ENCODE peak calls at places on chromosomes 4 and X, in five cellular contexts. O is kidney, I is progenitor cell of endocrine pancreas, H is NCI-H1092, M is natural killer cell. U is an unnamed sample.

GRCh38 chr4:12471193-12471592 is 1012.9 kb downstream of the RAB28 start:
- DNase-seq in O (no peak), I (no peak), M (no peak), H (no peak), U (no peak)

GRCh38 chrX:7117587-7117986 is 29.9 kb upstream of the STS start:
- DNase-seq in M (no peak), H (no peak), I (no peak), O (no peak), U (no peak)

GRCh38 chr4:114867291-114867690 is 246.1 kb downstream of the NDST4 start:
- DNase-seq in M (no peak), I (no peak), H (no peak), O (no peak), U (no peak)

GRCh38 chr4:71383984-71384383 is 45.2 kb downstream of the SLC4A4 start:
- DNase-seq in I (no peak), M (no peak), H (no peak), O (no peak), U (no peak)

GRCh38 chr4:184053476-184053875 is 148.4 kb downstream of the STOX2 start:
- DNase-seq in O (no peak), M (no peak), H (no peak), I (no peak), U (no peak)

GRCh38 chr4:147134536-147135210 is 189.0 kb upstream of the TTC29 start:
- DNase-seq in H (no peak), I (no peak), O (no peak), M (no peak), U (no peak)

GRCh38 chrX:132956421-132957210 is 1.8 kb downstream of the HS6ST2 start:
- DNase-seq in O (peak; percentile 77), H (no peak), I (peak; percentile 23), M (no peak), U (no peak)

GRCh38 chr4:5361968-5362367 is 310.7 kb downstream of the STK32B start:
- DNase-seq in H (no peak), M (no peak), I (no peak), O (no peak), U (no peak)

GRCh38 chr4:15106417-15106816 is 104.1 kb downstream of the CPEB2 start:
- DNase-seq in H (no peak), I (no peak), M (no peak), O (no peak), U (no peak)

GRCh38 chr4:74006009-74006476 is 7.6 kb upstream of the CXCL5 start:
- DNase-seq in O (no peak), M (no peak), H (no peak), I (no peak), U (no peak)

GRCh38 chr4:83875437-83875836 is 339.5 kb downstream of the GPAT3 start:
- DNase-seq in O (no peak), M (no peak), H (no peak), I (no peak), U (no peak)

GRCh38 chr4:165364452-165365080 is 14.2 kb upstream of the CPE start:
- DNase-seq in M (no peak), O (no peak), I (no peak), H (no peak), U (no peak)

GRCh38 chrX:96244955-96245354 is 439.7 kb upstream of the DIAPH2 start:
- DNase-seq in M (no peak), I (no peak), H (no peak), O (no peak), U (no peak)

GRCh38 chr4:142473218-142473959 is 372.7 kb downstream of the INPP4B start:
- DNase-seq in I (no peak), H (peak; percentile 1), O (no peak), M (no peak), U (no peak)

GRCh38 chrX:24145340-24146186 is 4.0 kb upstream of the ZFX start:
- DNase-seq in H (no peak), O (no peak), I (no peak), M (no peak), U (no peak)

GRCh38 chrX:51568586-51568985 is 50.1 kb downstream of the CENPVL3 start:
- DNase-seq in H (no peak), O (no peak), M (no peak), I (no peak), U (no peak)

GRCh38 chr4:170089743-170090666 is at the start of gene AADAT:
- DNase-seq in O (peak; percentile 91), H (peak; percentile 70), I (peak; percentile 81), M (no peak), U (no peak)

GRCh38 chr4:142030010-142030409 is 393.6 kb downstream of the IL15 start:
- DNase-seq in M (no peak), H (no peak), I (no peak), O (no peak), U (no peak)

GRCh38 chr4:3250956-3251690 is 2.2 kb downstream of the MSANTD1 start:
- DNase-seq in H (peak; percentile 40), M (no peak), O (peak; percentile 83), I (no peak), U (no peak)

GRCh38 chr4:156293657-156294297 is 340.1 kb upstream of the CTSO start:
- DNase-seq in M (no peak), O (no peak), I (no peak), H (no peak), U (no peak)

GRCh38 chr4:168879178-168879577 is 130.9 kb downstream of the CBR4 start:
- DNase-seq in I (no peak), M (no peak), O (no peak), H (no peak), U (no peak)

GRCh38 chrX:38426785-38427184 is 74.4 kb downstream of the OTC start:
- DNase-seq in H (no peak), I (no peak), O (no peak), M (no peak), U (no peak)

GRCh38 chrX:154822029-154822428 is 12.4 kb downstream of the SMIM9 start:
- DNase-seq in H (no peak), O (no peak), M (no peak), I (no peak), U (no peak)

GRCh38 chr4:9771069-9771468 is 10.4 kb upstream of the DRD5 start:
- DNase-seq in M (no peak), I (no peak), O (no peak), H (no peak), U (no peak)

GRCh38 chr4:73732759-73733431 is 7.5 kb upstream of the CXCL8 start:
- DNase-seq in H (no peak), I (no peak), O (no peak), M (no peak), U (no peak)

GRCh38 chrX:17038681-17039161 is 92.3 kb downstream of the REPS2 start:
- DNase-seq in M (no peak), H (no peak), O (no peak), I (no peak), U (no peak)

GRCh38 chr4:135418353-135418752 is 1216.8 kb upstream of the PABPC4L start:
- DNase-seq in M (no peak), H (no peak), O (no peak), I (no peak), U (no peak)

GRCh38 chr4:85725727-85726170 is 250.8 kb downstream of the ARHGAP24 start:
- DNase-seq in I (no peak), H (no peak), O (peak; percentile 65), M (no peak), U (no peak)

GRCh38 chr4:47736555-47736954 is 101.3 kb downstream of the CORIN start:
- DNase-seq in H (no peak), I (no peak), M (no peak), O (no peak), U (no peak)

GRCh38 chr4:54498661-54499111 is 159.1 kb upstream of the KIT start:
- DNase-seq in H (no peak), O (no peak), I (no peak), M (no peak), U (no peak)

GRCh38 chrX:125778256-125778655 is 387.8 kb downstream of the DCAF12L2 start:
- DNase-seq in O (no peak), I (no peak), M (no peak), H (no peak), U (no peak)

GRCh38 chrX:101950581-101950980 is 18.8 kb upstream of the ZMAT1 start:
- DNase-seq in M (no peak), I (no peak), H (no peak), O (no peak), U (no peak)

GRCh38 chr4:159178147-159178541 is 75.3 kb downstream of the RAPGEF2 start:
- DNase-seq in H (no peak), M (no peak), I (no peak), O (no peak), U (no peak)

U was measured in effector CD8-positive, alpha-beta T cell.